ENCODE peak calls at places on chromosomes 3 and 15, in six cellular contexts. I is gastrocnemius medialis, R is endothelial cell of umbilical vein, Y is uterus, A is adrenal gland, T is prostate gland. Q is an unnamed sample.

GRCh38 chr3:112010631-112011030 is 11.9 kb downstream of the TAGLN3 start:
- DNase-seq in R (no peak), A (no peak), I (no peak), Y (no peak), T (no peak), Q (no peak)

GRCh38 chr3:160134964-160135363 is 90.3 kb upstream of the C3orf80 start:
- DNase-seq in T (no peak), Y (no peak), A (no peak), I (no peak), R (no peak), Q (no peak)

GRCh38 chr15:33344111-33344510 is 33.3 kb downstream of the RYR3 start:
- DNase-seq in I (no peak), A (no peak), R (no peak), Y (no peak), T (no peak), Q (no peak)

GRCh38 chr15:40003491-40003916 is 35.5 kb downstream of the SRP14 start:
- DNase-seq in Y (no peak), I (no peak), A (no peak), T (no peak), R (no peak), Q (no peak)

GRCh38 chr3:188948658-188949400 is 222.9 kb upstream of the TPRG1 start:
- DNase-seq in T (peak), I (peak), A (peak), R (peak), Y (peak), Q (no peak)

GRCh38 chr15:26065723-26066122 is 202.6 kb upstream of the ATP10A start:
- DNase-seq in I (no peak), A (no peak), Y (no peak), R (no peak), T (no peak), Q (no peak)

GRCh38 chr15:73212424-73212823 is 156.3 kb downstream of the HCN4 start:
- DNase-seq in T (no peak), R (no peak), I (no peak), A (no peak), Y (no peak), Q (no peak)

GRCh38 chr3:123732447-123732846 is 147.6 kb upstream of the HACD2 start:
- DNase-seq in I (no peak), A (no peak), R (no peak), T (no peak), Y (no peak), Q (no peak)

GRCh38 chr3:67090472-67090871 is 92.4 kb downstream of the KBTBD8 start:
- DNase-seq in R (peak), I (no peak), A (no peak), T (no peak), Y (no peak), Q (no peak)

GRCh38 chr3:141949972-141950371 is 73.5 kb downstream of the ATP1B3 start:
- DNase-seq in A (no peak), Y (no peak), R (no peak), I (no peak), T (no peak), Q (no peak)

GRCh38 chr3:107710851-107711250 is 188.1 kb downstream of the BBX start:
- DNase-seq in I (peak), T (no peak), Y (peak), R (peak), A (peak), Q (no peak)

GRCh38 chr15:29066310-29066709 is 180.5 kb downstream of the APBA2 start:
- DNase-seq in Y (no peak), I (no peak), T (no peak), R (no peak), A (no peak), Q (no peak)

GRCh38 chr3:129005526-129006303 is 4.6 kb downstream of the EFCC1 start:
- DNase-seq in T (no peak), R (peak), A (no peak), I (no peak), Y (no peak), Q (no peak)

GRCh38 chr3:17213102-17213501 is 328.3 kb downstream of the PLCL2 start:
- DNase-seq in Y (no peak), A (no peak), R (no peak), T (no peak), I (no peak), Q (no peak)

GRCh38 chr3:160226026-160226739 is 961 bp downstream of the C3orf80 start:
- DNase-seq in I (no peak), Y (no peak), A (no peak), R (no peak), T (no peak), Q (no peak)

GRCh38 chr3:125324341-125324740 is 50.8 kb downstream of the ZNF148 start:
- DNase-seq in T (no peak), A (no peak), R (peak), Y (no peak), I (no peak), Q (no peak)

DNA sequence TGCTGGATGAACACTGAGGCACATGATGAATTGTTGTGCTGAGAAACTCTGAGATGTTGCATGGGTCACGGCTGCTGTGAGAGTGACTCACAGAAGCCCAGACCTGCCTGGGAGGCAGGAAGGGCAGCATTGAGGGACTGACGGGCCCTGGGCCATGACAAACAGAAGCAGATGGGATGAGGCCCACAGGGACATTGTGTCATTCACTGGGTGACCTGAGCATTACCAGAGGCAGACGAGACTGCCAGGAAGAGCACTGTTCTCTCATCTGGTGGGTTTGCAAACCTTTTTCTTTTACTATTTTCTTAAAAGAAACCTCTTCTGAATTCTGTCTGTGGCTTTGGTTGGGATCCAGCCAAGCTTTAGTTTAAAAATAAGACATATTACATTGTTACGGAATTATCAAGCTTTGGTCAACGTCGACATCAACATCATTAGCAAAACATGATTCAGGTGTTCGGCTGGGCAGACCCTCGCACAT is 67.8 kb downstream of the BDH1 start:
- DNase-seq in T (peak), R (peak), Y (no peak), I (peak), A (peak), Q (peak)
- TF ChIP-seq POLR2A in T (no peak), R (no peak), Y (no peak), I (no peak), A (no peak), Q (peak)

DNA sequence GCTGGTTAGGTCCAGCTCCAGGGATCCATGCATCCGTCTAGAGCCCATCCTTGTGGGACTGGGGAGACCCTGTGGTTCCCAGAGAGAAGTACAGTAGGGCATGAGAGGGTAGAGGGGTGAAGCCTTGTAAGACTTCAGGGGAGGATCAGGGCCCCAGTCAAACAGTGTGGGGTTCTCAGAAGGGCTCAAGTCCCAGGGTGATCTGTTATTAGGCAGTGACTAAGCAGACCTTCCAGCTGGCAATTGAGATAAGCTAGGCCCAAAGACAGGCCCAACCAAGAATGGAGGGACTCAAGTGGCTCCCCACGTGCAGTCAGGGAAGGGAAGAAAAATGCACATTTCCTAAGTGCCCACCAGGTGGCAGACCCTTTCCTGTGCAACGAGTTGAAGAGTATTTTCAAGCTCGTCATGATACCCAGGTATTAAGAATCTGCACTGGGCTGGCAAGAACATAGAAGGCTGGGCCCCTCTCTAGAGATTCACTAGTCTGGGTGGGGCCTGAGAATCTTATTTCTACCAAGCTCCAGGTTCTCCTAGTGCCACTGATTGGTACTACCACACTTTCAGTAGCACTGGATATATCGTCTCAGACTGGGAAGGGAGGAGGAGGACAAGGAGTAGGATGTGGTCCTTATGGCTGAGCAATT is 240.8 kb downstream of the NR1D2 start:
- DNase-seq in T (peak), Y (peak), R (peak), I (peak), A (peak), Q (no peak)
- TF ChIP-seq POLR2A in T (no peak), Y (no peak), R (no peak), I (no peak), A (no peak), Q (no peak)

GRCh38 chr15:74390552-74391288 is 23.3 kb upstream of the CYP11A1 start:
- DNase-seq in Y (no peak), R (no peak), T (no peak), A (no peak), I (no peak), Q (no peak)

GRCh38 chr15:74391604-74392401 is 24.4 kb upstream of the CYP11A1 start:
- DNase-seq in I (no peak), A (no peak), Y (no peak), T (no peak), R (no peak), Q (no peak)

GRCh38 chr15:74387141-74387541 is 19.7 kb upstream of the CYP11A1 start:
- DNase-seq in I (no peak), A (no peak), T (no peak), Y (no peak), R (no peak), Q (no peak)

GRCh38 chr15:74387988-74388955 is 20.8 kb upstream of the CYP11A1 start:
- DNase-seq in A (no peak), Y (no peak), T (no peak), R (no peak), I (no peak), Q (no peak)

GRCh38 chr15:74389115-74390048 is 21.9 kb upstream of the CYP11A1 start:
- DNase-seq in A (no peak), I (no peak), R (peak), T (no peak), Y (no peak), Q (peak)
- TF ChIP-seq POLR2A in A (no peak), I (no peak), R (no peak), T (no peak), Y (no peak), Q (no peak)

GRCh38 chr3:94062513-94063404 is at the start of the genes DHFR2 and NSUN3:
- DNase-seq in R (peak), T (peak), Y (peak), A (peak), I (peak), Q (peak)
- TF ChIP-seq POLR2A in R (peak), T (peak), Y (peak), A (peak), I (no peak), Q (peak)